ENCODE peak calls at places on chromosomes 13 and 19, in five cellular contexts. D, L, G, V and E are unnamed samples.

GRCh38 chr19:44738603-44739585 is 9.6 kb upstream of the BCL3 start:
- DNase-seq in L (peak; percentile 55), V (no peak), D (no peak), G (no peak), E (no peak)

GRCh38 chr19:47230122-47230920 is 678 bp downstream of the BBC3 start:
- DNase-seq in D (peak; percentile 77), L (peak; percentile 77), V (peak; percentile 42), G (peak; percentile 90), E (peak; percentile 77)

GRCh38 chr19:55088021-55088451 is 12.4 kb downstream of the EPS8L1 start:
- DNase-seq in D (no peak), V (no peak), L (no peak), G (peak; percentile 60), E (no peak)

GRCh38 chr19:54616840-54617560 is 13.3 kb upstream of the LILRB1 start:
- DNase-seq in V (no peak), G (no peak), L (peak; percentile 45), D (no peak), E (no peak)

GRCh38 chr19:36489139-36489919 is at the start of gene ZNF566:
- DNase-seq in V (peak; percentile 100), L (peak; percentile 98), G (peak; percentile 99), D (peak; percentile 89), E (peak; percentile 90)

GRCh38 chr13:24063281-24063851 is 97.2 kb upstream of the SPATA13 start:
- DNase-seq in L (peak; percentile 79), D (no peak), V (no peak), G (peak; percentile 14), E (peak; percentile 38)

GRCh38 chr19:17097593-17098126 is 22.1 kb downstream of the MYO9B start:
- DNase-seq in V (peak; percentile 68), L (peak; percentile 87), G (no peak), D (no peak), E (no peak)

GRCh38 chr13:25630327-25630726 is 258.6 kb downstream of the ATP8A2 start:
- DNase-seq in G (no peak), D (no peak), L (no peak), V (no peak), E (no peak)

GRCh38 chr13:71856548-71856947 is 10.5 kb downstream of the DACH1 start:
- DNase-seq in L (no peak), D (no peak), V (no peak), G (no peak), E (no peak)

GRCh38 chr19:4369888-4370260 is 26.5 kb downstream of the MPND start:
- DNase-seq in V (peak; percentile 54), G (peak; percentile 87), L (peak; percentile 82), D (peak; percentile 42), E (no peak)

GRCh38 chr13:27635256-27635655 is 13.6 kb downstream of the POLR1D start:
- DNase-seq in L (no peak), D (no peak), V (no peak), G (no peak), E (no peak)

GRCh38 chr13:27636624-27637288 is 15.1 kb downstream of the POLR1D start:
- DNase-seq in L (no peak), D (no peak), G (no peak), V (no peak), E (no peak)

GRCh38 chr13:27639186-27639585 is 17.5 kb downstream of the POLR1D start:
- DNase-seq in V (no peak), G (no peak), D (no peak), L (no peak), E (no peak)

GRCh38 chr13:27638521-27638920 is 16.8 kb downstream of the POLR1D start:
- DNase-seq in L (peak; percentile 80), G (no peak), V (no peak), D (no peak), E (no peak)

GRCh38 chr13:27637289-27637626 is 15.6 kb downstream of the POLR1D start:
- DNase-seq in L (no peak), G (no peak), D (no peak), V (no peak), E (no peak)
- H3K27ac ChIP-seq in L (no peak overlapping the region), G (no peak overlapping the region), D (no peak overlapping the region), V (no peak overlapping the region), E (no peak overlapping the region)

GRCh38 chr19:1513492-1514294 is 874 bp upstream of the ADAMTSL5 start:
- DNase-seq in G (peak; percentile 83), L (no peak), D (peak; percentile 63), V (peak; percentile 53), E (peak; percentile 42)
- H3K4me3 ChIP-seq in G (peak overlapping the region; percentile 35), L (no peak overlapping the region), D (peak overlapping the region; percentile 73), V (no peak overlapping the region), E (peak overlapping the region; percentile 71)

GRCh38 chr13:98222081-98222554 is 45.0 kb upstream of the RNF113B start:
- DNase-seq in G (peak; percentile 10), L (no peak), D (no peak), V (no peak), E (no peak)
- H3K27me3 ChIP-seq in G (no peaks in the 10 kb centered on the region), L (no peaks in the 10 kb centered on the region), D (no peaks in the 10 kb centered on the region), V (no peaks in the 10 kb centered on the region), E (no peaks in the 10 kb centered on the region)

GRCh38 chr19:6199240-6199983 is 63.9 kb downstream of the ACSBG2 start:
- DNase-seq in V (peak; percentile 99), G (peak; percentile 98), L (peak; percentile 99), D (peak; percentile 99), E (peak; percentile 99)
- H3K27ac ChIP-seq in V (no peak overlapping the region), G (peak overlapping the region; percentile 36), L (peak overlapping the region; percentile 21), D (peak overlapping the region; percentile 82), E (peak overlapping the region; percentile 87)

GRCh38 chr13:35908221-35908620 is 223.0 kb downstream of the DCLK1 start:
- DNase-seq in D (no peak), L (no peak), V (no peak), G (no peak), E (no peak)
- H3K4me3 ChIP-seq in D (no peak overlapping the region), L (no peak overlapping the region), V (no peak overlapping the region), G (no peak overlapping the region), E (no peak overlapping the region)

GRCh38 chr19:5749505-5749904 is 29.1 kb downstream of the CATSPERD start:
- DNase-seq in L (no peak), V (no peak), G (no peak), D (no peak), E (no peak)

GRCh38 chr19:5753743-5754142 is 30.8 kb downstream of the PRR22 start:
- DNase-seq in D (no peak), V (no peak), G (no peak), L (no peak), E (no peak)

GRCh38 chr19:5751709-5752108 is 31.3 kb downstream of the CATSPERD start:
- DNase-seq in D (no peak), L (no peak), G (no peak), V (no peak), E (no peak)
- H3K27me3 ChIP-seq in D (peaks cover 9% of the 10 kb centered on the region), L (no peaks in the 10 kb centered on the region), G (no peaks in the 10 kb centered on the region), V (no peaks in the 10 kb centered on the region), E (peaks cover 59% of the 10 kb centered on the region)

GRCh38 chr13:100423375-100423774 is 165.2 kb downstream of the GGACT start:
- DNase-seq in L (no peak), D (no peak), G (no peak), V (no peak), E (no peak)
- H3K27ac ChIP-seq in L (no peak overlapping the region), D (no peak overlapping the region), G (no peak overlapping the region), V (no peak overlapping the region), E (no peak overlapping the region)

GRCh38 chr13:46184277-46184699 is 2.3 kb upstream of the LCP1 start:
- DNase-seq in L (no peak), V (peak; percentile 60), D (peak; percentile 19), G (peak; percentile 84), E (peak; percentile 22)
- H3K4me3 ChIP-seq in L (no peak overlapping the region), V (no peak overlapping the region), D (no peak overlapping the region), G (no peak overlapping the region), E (no peak overlapping the region)